ENCODE peak calls at places on chromosome 11, in seven cellular contexts. One of them, this sample, is unnamed.

GRCh38 chr11:65471410-65471762 is 27.5 kb upstream of the MALAT1 start:
- DNase-seq in gastrocnemius medialis: peak
- DNase-seq in activated naive CD8-positive, alpha-beta T cell treated with anti-CD3 and anti-CD28 coated beads, Interleukin-2, amount 50 U/mL, for 24 hours: peak
- DNase-seq in stimulated activated CD8-positive, alpha-beta memory T cell treated with anti-CD3 and anti-CD28 coated beads, Interleukin-7, amount 100 ng/mL, for 24 hours: no peak
- DNase-seq in G401: peak
- DNase-seq in activated naive CD4-positive, alpha-beta T cell: no peak
- DNase-seq in ovary: peak
- DNase-seq in this sample: peak

GRCh38 chr11:47002366-47002765 is 65.8 kb downstream of the CSTPP1 start:
- DNase-seq in gastrocnemius medialis: no peak
- DNase-seq in activated naive CD8-positive, alpha-beta T cell treated with anti-CD3 and anti-CD28 coated beads, Interleukin-2, amount 50 U/mL, for 24 hours: no peak
- DNase-seq in stimulated activated CD8-positive, alpha-beta memory T cell treated with anti-CD3 and anti-CD28 coated beads, Interleukin-7, amount 100 ng/mL, for 24 hours: no peak
- DNase-seq in G401: no peak
- DNase-seq in activated naive CD4-positive, alpha-beta T cell: no peak
- DNase-seq in ovary: no peak
- DNase-seq in this sample: no peak

GRCh38 chr11:9774591-9775392 is 110.9 kb downstream of the SWAP70 start:
- DNase-seq in gastrocnemius medialis: no peak
- DNase-seq in activated naive CD8-positive, alpha-beta T cell treated with anti-CD3 and anti-CD28 coated beads, Interleukin-2, amount 50 U/mL, for 24 hours: no peak
- DNase-seq in stimulated activated CD8-positive, alpha-beta memory T cell treated with anti-CD3 and anti-CD28 coated beads, Interleukin-7, amount 100 ng/mL, for 24 hours: no peak
- DNase-seq in G401: no peak
- DNase-seq in activated naive CD4-positive, alpha-beta T cell: no peak
- DNase-seq in ovary: no peak
- DNase-seq in this sample: no peak

GRCh38 chr11:72719144-72719543 is 33.1 kb downstream of the ARAP1 start:
- DNase-seq in gastrocnemius medialis: peak
- DNase-seq in activated naive CD8-positive, alpha-beta T cell treated with anti-CD3 and anti-CD28 coated beads, Interleukin-2, amount 50 U/mL, for 24 hours: no peak
- DNase-seq in stimulated activated CD8-positive, alpha-beta memory T cell treated with anti-CD3 and anti-CD28 coated beads, Interleukin-7, amount 100 ng/mL, for 24 hours: no peak
- DNase-seq in G401: no peak
- DNase-seq in activated naive CD4-positive, alpha-beta T cell: no peak
- DNase-seq in ovary: no peak
- DNase-seq in this sample: no peak

GRCh38 chr11:65208785-65209710 is 27.3 kb downstream of the CAPN1 start:
- DNase-seq in gastrocnemius medialis: no peak
- DNase-seq in activated naive CD8-positive, alpha-beta T cell treated with anti-CD3 and anti-CD28 coated beads, Interleukin-2, amount 50 U/mL, for 24 hours: no peak
- DNase-seq in stimulated activated CD8-positive, alpha-beta memory T cell treated with anti-CD3 and anti-CD28 coated beads, Interleukin-7, amount 100 ng/mL, for 24 hours: no peak
- DNase-seq in G401: no peak
- DNase-seq in activated naive CD4-positive, alpha-beta T cell: no peak
- DNase-seq in ovary: no peak
- DNase-seq in this sample: no peak

GRCh38 chr11:57069942-57070341 is 81.2 kb downstream of the OR5AK2 start:
- DNase-seq in gastrocnemius medialis: no peak
- DNase-seq in activated naive CD8-positive, alpha-beta T cell treated with anti-CD3 and anti-CD28 coated beads, Interleukin-2, amount 50 U/mL, for 24 hours: no peak
- DNase-seq in stimulated activated CD8-positive, alpha-beta memory T cell treated with anti-CD3 and anti-CD28 coated beads, Interleukin-7, amount 100 ng/mL, for 24 hours: no peak
- DNase-seq in G401: no peak
- DNase-seq in activated naive CD4-positive, alpha-beta T cell: no peak
- DNase-seq in ovary: no peak
- DNase-seq in this sample: no peak

GRCh38 chr11:11065396-11065795 is 207.5 kb upstream of the ZBED5 start:
- DNase-seq in gastrocnemius medialis: no peak
- DNase-seq in activated naive CD8-positive, alpha-beta T cell treated with anti-CD3 and anti-CD28 coated beads, Interleukin-2, amount 50 U/mL, for 24 hours: no peak
- DNase-seq in stimulated activated CD8-positive, alpha-beta memory T cell treated with anti-CD3 and anti-CD28 coated beads, Interleukin-7, amount 100 ng/mL, for 24 hours: no peak
- DNase-seq in G401: no peak
- DNase-seq in activated naive CD4-positive, alpha-beta T cell: no peak
- DNase-seq in ovary: no peak
- DNase-seq in this sample: no peak

GRCh38 chr11:97794876-97795275 is 1225.9 kb upstream of the CNTN5 start:
- DNase-seq in gastrocnemius medialis: no peak
- DNase-seq in activated naive CD8-positive, alpha-beta T cell treated with anti-CD3 and anti-CD28 coated beads, Interleukin-2, amount 50 U/mL, for 24 hours: no peak
- DNase-seq in stimulated activated CD8-positive, alpha-beta memory T cell treated with anti-CD3 and anti-CD28 coated beads, Interleukin-7, amount 100 ng/mL, for 24 hours: no peak
- DNase-seq in G401: no peak
- DNase-seq in activated naive CD4-positive, alpha-beta T cell: no peak
- DNase-seq in ovary: no peak
- DNase-seq in this sample: no peak

GRCh38 chr11:15278129-15278528 is 163.4 kb downstream of the INSC start:
- DNase-seq in gastrocnemius medialis: no peak
- DNase-seq in activated naive CD8-positive, alpha-beta T cell treated with anti-CD3 and anti-CD28 coated beads, Interleukin-2, amount 50 U/mL, for 24 hours: no peak
- DNase-seq in stimulated activated CD8-positive, alpha-beta memory T cell treated with anti-CD3 and anti-CD28 coated beads, Interleukin-7, amount 100 ng/mL, for 24 hours: no peak
- DNase-seq in G401: no peak
- DNase-seq in activated naive CD4-positive, alpha-beta T cell: no peak
- DNase-seq in ovary: no peak
- DNase-seq in this sample: no peak

GRCh38 chr11:120339394-120339890 is 3.2 kb downstream of the ARHGEF12 start:
- DNase-seq in gastrocnemius medialis: no peak
- DNase-seq in activated naive CD8-positive, alpha-beta T cell treated with anti-CD3 and anti-CD28 coated beads, Interleukin-2, amount 50 U/mL, for 24 hours: no peak
- DNase-seq in stimulated activated CD8-positive, alpha-beta memory T cell treated with anti-CD3 and anti-CD28 coated beads, Interleukin-7, amount 100 ng/mL, for 24 hours: no peak
- DNase-seq in G401: peak
- DNase-seq in activated naive CD4-positive, alpha-beta T cell: no peak
- DNase-seq in ovary: no peak
- DNase-seq in this sample: no peak

GRCh38 chr11:19025799-19026406 is 34.6 kb downstream of the MRGPRX2 start:
- DNase-seq in gastrocnemius medialis: no peak
- DNase-seq in activated naive CD8-positive, alpha-beta T cell treated with anti-CD3 and anti-CD28 coated beads, Interleukin-2, amount 50 U/mL, for 24 hours: no peak
- DNase-seq in stimulated activated CD8-positive, alpha-beta memory T cell treated with anti-CD3 and anti-CD28 coated beads, Interleukin-7, amount 100 ng/mL, for 24 hours: no peak
- DNase-seq in G401: no peak
- DNase-seq in activated naive CD4-positive, alpha-beta T cell: no peak
- DNase-seq in ovary: no peak
- DNase-seq in this sample: no peak

GRCh38 chr11:18834754-18835466 is 43.3 kb upstream of the PTPN5 start:
- DNase-seq in gastrocnemius medialis: no peak
- DNase-seq in activated naive CD8-positive, alpha-beta T cell treated with anti-CD3 and anti-CD28 coated beads, Interleukin-2, amount 50 U/mL, for 24 hours: no peak
- DNase-seq in stimulated activated CD8-positive, alpha-beta memory T cell treated with anti-CD3 and anti-CD28 coated beads, Interleukin-7, amount 100 ng/mL, for 24 hours: no peak
- DNase-seq in G401: no peak
- DNase-seq in activated naive CD4-positive, alpha-beta T cell: no peak
- DNase-seq in ovary: no peak
- DNase-seq in this sample: no peak

GRCh38 chr11:65524010-65524746 is 705 bp upstream of the SCYL1 start:
- DNase-seq in gastrocnemius medialis: peak
- DNase-seq in activated naive CD8-positive, alpha-beta T cell treated with anti-CD3 and anti-CD28 coated beads, Interleukin-2, amount 50 U/mL, for 24 hours: no peak
- DNase-seq in stimulated activated CD8-positive, alpha-beta memory T cell treated with anti-CD3 and anti-CD28 coated beads, Interleukin-7, amount 100 ng/mL, for 24 hours: no peak
- DNase-seq in G401: no peak
- DNase-seq in activated naive CD4-positive, alpha-beta T cell: no peak
- DNase-seq in ovary: peak
- DNase-seq in this sample: no peak

GRCh38 chr11:29024386-29024785 is 916.2 kb downstream of the METTL15 start:
- DNase-seq in gastrocnemius medialis: no peak
- DNase-seq in activated naive CD8-positive, alpha-beta T cell treated with anti-CD3 and anti-CD28 coated beads, Interleukin-2, amount 50 U/mL, for 24 hours: no peak
- DNase-seq in stimulated activated CD8-positive, alpha-beta memory T cell treated with anti-CD3 and anti-CD28 coated beads, Interleukin-7, amount 100 ng/mL, for 24 hours: no peak
- DNase-seq in G401: no peak
- DNase-seq in activated naive CD4-positive, alpha-beta T cell: no peak
- DNase-seq in ovary: no peak
- DNase-seq in this sample: no peak

GRCh38 chr11:76850815-76851214 is 9.9 kb upstream of the ACER3 start:
- DNase-seq in gastrocnemius medialis: peak
- DNase-seq in activated naive CD8-positive, alpha-beta T cell treated with anti-CD3 and anti-CD28 coated beads, Interleukin-2, amount 50 U/mL, for 24 hours: no peak
- DNase-seq in stimulated activated CD8-positive, alpha-beta memory T cell treated with anti-CD3 and anti-CD28 coated beads, Interleukin-7, amount 100 ng/mL, for 24 hours: no peak
- DNase-seq in G401: peak
- DNase-seq in activated naive CD4-positive, alpha-beta T cell: no peak
- DNase-seq in ovary: no peak
- DNase-seq in this sample: no peak

GRCh38 chr11:106399624-106400023 is 322.2 kb downstream of the AASDHPPT start:
- DNase-seq in gastrocnemius medialis: no peak
- DNase-seq in activated naive CD8-positive, alpha-beta T cell treated with anti-CD3 and anti-CD28 coated beads, Interleukin-2, amount 50 U/mL, for 24 hours: no peak
- DNase-seq in stimulated activated CD8-positive, alpha-beta memory T cell treated with anti-CD3 and anti-CD28 coated beads, Interleukin-7, amount 100 ng/mL, for 24 hours: no peak
- DNase-seq in G401: no peak
- DNase-seq in activated naive CD4-positive, alpha-beta T cell: no peak
- DNase-seq in ovary: no peak
- DNase-seq in this sample: no peak

GRCh38 chr11:64072403-64072802 is 36.7 kb downstream of the FLRT1 start:
- DNase-seq in gastrocnemius medialis: no peak
- DNase-seq in activated naive CD8-positive, alpha-beta T cell treated with anti-CD3 and anti-CD28 coated beads, Interleukin-2, amount 50 U/mL, for 24 hours: no peak
- DNase-seq in stimulated activated CD8-positive, alpha-beta memory T cell treated with anti-CD3 and anti-CD28 coated beads, Interleukin-7, amount 100 ng/mL, for 24 hours: no peak
- DNase-seq in G401: no peak
- DNase-seq in activated naive CD4-positive, alpha-beta T cell: no peak
- DNase-seq in ovary: no peak
- DNase-seq in this sample: no peak

GRCh38 chr11:3196161-3197043 is 22.2 kb downstream of the MRGPRG start:
- DNase-seq in gastrocnemius medialis: no peak
- DNase-seq in activated naive CD8-positive, alpha-beta T cell treated with anti-CD3 and anti-CD28 coated beads, Interleukin-2, amount 50 U/mL, for 24 hours: no peak
- DNase-seq in stimulated activated CD8-positive, alpha-beta memory T cell treated with anti-CD3 and anti-CD28 coated beads, Interleukin-7, amount 100 ng/mL, for 24 hours: no peak
- DNase-seq in G401: no peak
- DNase-seq in activated naive CD4-positive, alpha-beta T cell: no peak
- DNase-seq in ovary: no peak
- DNase-seq in this sample: no peak

GRCh38 chr11:86923993-86924766 is 31.0 kb downstream of the FZD4 start:
- DNase-seq in gastrocnemius medialis: no peak
- DNase-seq in activated naive CD8-positive, alpha-beta T cell treated with anti-CD3 and anti-CD28 coated beads, Interleukin-2, amount 50 U/mL, for 24 hours: no peak
- DNase-seq in stimulated activated CD8-positive, alpha-beta memory T cell treated with anti-CD3 and anti-CD28 coated beads, Interleukin-7, amount 100 ng/mL, for 24 hours: no peak
- DNase-seq in G401: no peak
- DNase-seq in activated naive CD4-positive, alpha-beta T cell: no peak
- DNase-seq in ovary: no peak
- DNase-seq in this sample: peak

GRCh38 chr11:114986365-114986764 is 308.0 kb downstream of the NXPE2 start:
- DNase-seq in gastrocnemius medialis: no peak
- DNase-seq in activated naive CD8-positive, alpha-beta T cell treated with anti-CD3 and anti-CD28 coated beads, Interleukin-2, amount 50 U/mL, for 24 hours: no peak
- DNase-seq in stimulated activated CD8-positive, alpha-beta memory T cell treated with anti-CD3 and anti-CD28 coated beads, Interleukin-7, amount 100 ng/mL, for 24 hours: no peak
- DNase-seq in G401: no peak
- DNase-seq in activated naive CD4-positive, alpha-beta T cell: no peak
- DNase-seq in ovary: no peak
- DNase-seq in this sample: no peak

GRCh38 chr11:6926208-6927029 is at the start of gene ZNF215:
- DNase-seq in gastrocnemius medialis: peak
- DNase-seq in activated naive CD8-positive, alpha-beta T cell treated with anti-CD3 and anti-CD28 coated beads, Interleukin-2, amount 50 U/mL, for 24 hours: peak
- DNase-seq in stimulated activated CD8-positive, alpha-beta memory T cell treated with anti-CD3 and anti-CD28 coated beads, Interleukin-7, amount 100 ng/mL, for 24 hours: peak
- DNase-seq in G401: peak
- DNase-seq in activated naive CD4-positive, alpha-beta T cell: no peak
- DNase-seq in ovary: peak
- DNase-seq in this sample: peak

GRCh38 chr11:22340803-22341581 is 2.8 kb downstream of the SLC17A6 start:
- DNase-seq in gastrocnemius medialis: no peak
- DNase-seq in activated naive CD8-positive, alpha-beta T cell treated with anti-CD3 and anti-CD28 coated beads, Interleukin-2, amount 50 U/mL, for 24 hours: no peak
- DNase-seq in stimulated activated CD8-positive, alpha-beta memory T cell treated with anti-CD3 and anti-CD28 coated beads, Interleukin-7, amount 100 ng/mL, for 24 hours: no peak
- DNase-seq in G401: no peak
- DNase-seq in activated naive CD4-positive, alpha-beta T cell: no peak
- DNase-seq in ovary: no peak
- DNase-seq in this sample: no peak

GRCh38 chr11:125382211-125382807 is 113.8 kb downstream of the FEZ1 start:
- DNase-seq in gastrocnemius medialis: no peak
- DNase-seq in activated naive CD8-positive, alpha-beta T cell treated with anti-CD3 and anti-CD28 coated beads, Interleukin-2, amount 50 U/mL, for 24 hours: no peak
- DNase-seq in stimulated activated CD8-positive, alpha-beta memory T cell treated with anti-CD3 and anti-CD28 coated beads, Interleukin-7, amount 100 ng/mL, for 24 hours: no peak
- DNase-seq in G401: no peak
- DNase-seq in activated naive CD4-positive, alpha-beta T cell: no peak
- DNase-seq in ovary: no peak
- DNase-seq in this sample: no peak

GRCh38 chr11:105245781-105246315 is 106.3 kb upstream of the CARD18 start:
- DNase-seq in gastrocnemius medialis: no peak
- DNase-seq in activated naive CD8-positive, alpha-beta T cell treated with anti-CD3 and anti-CD28 coated beads, Interleukin-2, amount 50 U/mL, for 24 hours: no peak
- DNase-seq in stimulated activated CD8-positive, alpha-beta memory T cell treated with anti-CD3 and anti-CD28 coated beads, Interleukin-7, amount 100 ng/mL, for 24 hours: no peak
- DNase-seq in G401: no peak
- DNase-seq in activated naive CD4-positive, alpha-beta T cell: no peak
- DNase-seq in ovary: no peak
- DNase-seq in this sample: no peak

GRCh38 chr11:69002101-69002742 is 10.8 kb downstream of the MRGPRF start:
- DNase-seq in gastrocnemius medialis: no peak
- DNase-seq in activated naive CD8-positive, alpha-beta T cell treated with anti-CD3 and anti-CD28 coated beads, Interleukin-2, amount 50 U/mL, for 24 hours: no peak
- DNase-seq in stimulated activated CD8-positive, alpha-beta memory T cell treated with anti-CD3 and anti-CD28 coated beads, Interleukin-7, amount 100 ng/mL, for 24 hours: no peak
- DNase-seq in G401: no peak
- DNase-seq in activated naive CD4-positive, alpha-beta T cell: no peak
- DNase-seq in ovary: no peak
- DNase-seq in this sample: no peak

This sample was measured in H1.